ENCODE peak calls at places on chromosome 15, in ten cellular contexts. S is body of pancreas; L is fibroblast of lung; W is thyroid gland; I is cardiac muscle cell; E is pancreas; U is CD4-positive, CD25-positive, alpha-beta regulatory T cell; Q is CD8-positive, alpha-beta T cell; K is tibial nerve; H is upper lobe of right lung. X is an unnamed sample. For H3K4me1 and H3K36me3, the result is how much of the 10 kb centered on the place peaks cover.

GRCh38 chr15:40006646-40007045 is 32.3 kb downstream of the SRP14 start:
- DNase-seq in I (no peak), Q (no peak), H (no peak), L (peak), E (no peak), K (no peak), S (no peak), W (no peak), U (no peak), X (no peak)

GRCh38 chr15:58528197-58528870 is 96.5 kb downstream of the LIPC start:
- DNase-seq in W (peak), L (peak), H (no peak), E (no peak), S (peak), K (no peak), Q (no peak), U (no peak), I (peak), X (peak)

GRCh38 chr15:33007295-33007855 is 187.1 kb downstream of the FMN1 start:
- DNase-seq in E (no peak), H (no peak), I (peak), L (peak), K (no peak), W (no peak), U (no peak), Q (no peak), S (no peak), X (no peak)

GRCh38 chr15:64813075-64813474 is 12.4 kb downstream of the PIF1 start:
- DNase-seq in W (no peak), K (no peak), Q (no peak), L (peak), S (peak), I (peak), E (no peak), U (no peak), H (no peak), X (no peak)

GRCh38 chr15:36608166-36608565 is 28.7 kb downstream of the CDIN1 start:
- DNase-seq in W (no peak), U (no peak), I (no peak), E (no peak), Q (no peak), K (no peak), L (no peak), S (no peak), H (no peak), X (no peak)

GRCh38 chr15:59594493-59594942 is 17.1 kb upstream of the GCNT3 start:
- DNase-seq in Q (no peak), E (no peak), K (no peak), L (peak), S (peak), H (no peak), U (no peak), I (peak), W (peak), X (no peak)

GRCh38 chr15:29687939-29688884 is 134.1 kb downstream of the TJP1 start:
- DNase-seq in U (no peak), S (peak), Q (no peak), L (no peak), I (no peak), E (peak), H (no peak), K (no peak), W (peak), X (no peak)

GRCh38 chr15:60328852-60329443 is 68.8 kb downstream of the ANXA2 start:
- DNase-seq in L (peak), W (no peak), U (no peak), Q (no peak), H (no peak), K (no peak), S (no peak), E (no peak), I (peak), X (no peak)

GRCh38 chr15:58498821-58499580 is 67.2 kb downstream of the LIPC start:
- DNase-seq in Q (no peak), S (no peak), K (no peak), U (no peak), H (no peak), E (no peak), L (peak), I (no peak), W (peak), X (no peak)

GRCh38 chr15:60370804-60371700 is 26.7 kb downstream of the ANXA2 start:
- DNase-seq in L (peak), K (peak), W (peak), H (no peak), E (no peak), I (no peak), U (no peak), Q (no peak), S (peak), X (peak)

GRCh38 chr15:36907295-36907694 is 193.1 kb downstream of the MEIS2 start:
- DNase-seq in I (no peak), L (no peak), K (no peak), E (no peak), W (no peak), S (no peak), Q (no peak), H (no peak), U (no peak), X (no peak)

GRCh38 chr15:71458089-71458660 is 342.9 kb downstream of the THSD4 start:
- DNase-seq in H (no peak), E (no peak), Q (no peak), W (no peak), S (no peak), I (no peak), K (no peak), U (no peak), L (no peak), X (no peak)

GRCh38 chr15:38424101-38424552 is 29.8 kb upstream of the FAM98B start:
- DNase-seq in W (no peak), S (no peak), Q (no peak), L (no peak), H (no peak), E (no peak), U (no peak), I (no peak), K (no peak), X (no peak)

GRCh38 chr15:48627260-48627969 is 18.1 kb downstream of the FBN1 start:
- DNase-seq in W (no peak), E (no peak), K (no peak), H (no peak), I (no peak), U (no peak), S (no peak), Q (no peak), L (peak), X (no peak)

GRCh38 chr15:70195171-70195807 is 97.6 kb upstream of the TLE3 start:
- DNase-seq in S (peak), U (no peak), H (no peak), W (no peak), L (no peak), I (no peak), Q (no peak), K (no peak), E (no peak), X (no peak)

GRCh38 chr15:70376929-70377691 is 279.4 kb upstream of the TLE3 start:
- DNase-seq in S (peak), H (peak), E (no peak), Q (no peak), K (no peak), I (peak), U (no peak), L (peak), W (peak), X (peak)

GRCh38 chr15:48800811-48801460 is 9.9 kb downstream of the CEP152 start:
- DNase-seq in Q (no peak), L (peak), E (no peak), W (no peak), H (no peak), S (no peak), U (no peak), I (no peak), K (no peak), X (no peak)

GRCh38 chr15:58355352-58355964 is 76.3 kb upstream of the LIPC start:
- DNase-seq in K (no peak), I (no peak), H (no peak), Q (no peak), S (no peak), W (no peak), U (no peak), E (no peak), L (no peak), X (no peak)

GRCh38 chr15:62495670-62496328 is 330.7 kb upstream of the C2CD4B start:
- DNase-seq in K (no peak), Q (no peak), I (no peak), S (peak), E (no peak), L (peak), H (no peak), U (no peak), W (peak), X (peak)

DNA sequence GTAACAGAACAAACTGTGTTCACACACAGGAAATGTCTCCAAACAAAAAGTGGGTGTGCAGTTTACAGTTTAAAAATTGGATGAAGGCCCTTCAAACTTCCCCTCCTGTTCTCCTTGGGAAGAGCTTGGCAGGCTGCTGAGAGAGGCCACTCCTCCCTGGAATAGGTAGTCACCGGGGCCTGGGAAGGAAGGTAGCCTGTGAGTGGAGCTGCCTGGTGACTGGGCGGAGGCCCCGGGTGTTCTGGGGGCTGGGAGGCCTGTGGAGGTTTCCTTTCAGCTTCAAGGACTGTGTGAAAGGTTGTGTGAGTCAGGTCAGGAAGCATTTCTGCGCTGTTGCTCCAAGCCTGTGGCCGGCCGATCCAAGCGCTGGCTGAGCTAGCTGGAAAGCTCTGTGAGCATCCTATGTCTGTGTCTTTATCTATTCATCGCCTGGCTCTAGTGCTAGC is 14.1 kb downstream of the SLCO3A1 start:
- DNase-seq in S (peak), W (peak), L (peak), U (no peak), Q (no peak), H (peak), E (no peak), K (no peak), I (no peak), X (peak)
- H3K4me1 ChIP-seq in S (under half), W (half or more), L (under half), U (under half), Q (under half), H (half or more), E (under half), K (under half), I (half or more), X (under half)

GRCh38 chr15:77045985-77046384 is 24.9 kb downstream of the TSPAN3 start:
- DNase-seq in Q (no peak), K (no peak), I (no peak), E (no peak), H (no peak), L (no peak), U (no peak), W (no peak), S (no peak), X (no peak)
- H3K36me3 ChIP-seq in Q (under half), K (half or more), I (under half), E (under half), H (half or more), L (under half), U (under half), W (under half), S (under half), X (under half)

GRCh38 chr15:73994419-73994883 is at the start of gene PML:
- DNase-seq in E (peak), Q (peak), U (peak), L (peak), K (peak), H (peak), S (peak), I (peak), W (peak), X (peak)

GRCh38 chr15:73996939-73997338 is 2.4 kb downstream of the PML start:
- DNase-seq in I (no peak), H (no peak), U (peak), E (no peak), K (no peak), Q (no peak), S (no peak), W (no peak), L (peak), X (no peak)

GRCh38 chr15:73997986-73998385 is 3.5 kb downstream of the PML start:
- DNase-seq in K (no peak), H (no peak), I (no peak), U (no peak), S (no peak), L (no peak), W (no peak), Q (no peak), E (no peak), X (no peak)

GRCh38 chr15:73994912-73995622 is 551 bp downstream of the PML start:
- DNase-seq in E (no peak), S (no peak), U (no peak), I (no peak), H (peak), L (no peak), K (no peak), Q (no peak), W (peak), X (no peak)

GRCh38 chr15:73996267-73996666 is 1.8 kb downstream of the PML start:
- DNase-seq in W (no peak), S (no peak), E (no peak), K (no peak), L (no peak), H (no peak), Q (no peak), U (no peak), I (no peak), X (no peak)
- H3K4me1 ChIP-seq in W (under half), S (under half), E (under half), K (under half), L (under half), H (half or more), Q (half or more), U (half or more), I (under half), X (half or more)

GRCh38 chr15:66326051-66326450 is 30.4 kb downstream of the TIPIN start:
- DNase-seq in K (no peak), E (no peak), H (no peak), Q (no peak), W (no peak), S (no peak), U (no peak), I (no peak), L (no peak), X (no peak)

GRCh38 chr15:66323312-66323928 is 30.1 kb downstream of the DIS3L start:
- DNase-seq in S (no peak), I (peak), L (no peak), Q (no peak), W (no peak), E (no peak), H (no peak), K (no peak), U (no peak), X (no peak)

GRCh38 chr15:66328721-66329220 is 27.7 kb downstream of the TIPIN start:
- DNase-seq in I (no peak), S (no peak), L (no peak), U (no peak), Q (no peak), K (no peak), E (no peak), H (no peak), W (no peak), X (no peak)

GRCh38 chr15:66327736-66328135 is 28.7 kb downstream of the TIPIN start:
- DNase-seq in I (no peak), U (no peak), Q (no peak), S (no peak), K (no peak), L (no peak), E (no peak), H (no peak), W (no peak), X (no peak)
- H3K36me3 ChIP-seq in I (under half), U (half or more), Q (half or more), S (under half), K (half or more), L (under half), E (under half), H (half or more), W (half or more), X (half or more)

GRCh38 chr15:98799991-98800390 is 151.7 kb downstream of the IGF1R start:
- DNase-seq in E (no peak), Q (no peak), L (no peak), H (no peak), U (no peak), I (no peak), K (no peak), W (no peak), S (no peak), X (no peak)

GRCh38 chr15:98799461-98799971 is 151.2 kb downstream of the IGF1R start:
- DNase-seq in K (no peak), W (no peak), H (no peak), Q (no peak), S (peak), E (no peak), U (no peak), I (peak), L (no peak), X (no peak)

GRCh38 chr15:98802187-98802586 is 153.8 kb downstream of the IGF1R start:
- DNase-seq in W (no peak), Q (no peak), U (no peak), I (no peak), L (no peak), H (no peak), K (no peak), E (no peak), S (no peak), X (no peak)

GRCh38 chr15:98800437-98801233 is 152.3 kb downstream of the IGF1R start:
- DNase-seq in U (no peak), I (peak), K (no peak), Q (no peak), E (no peak), W (peak), H (no peak), L (peak), S (peak), X (no peak)

GRCh38 chr15:98801234-98801561 is 152.9 kb downstream of the IGF1R start:
- DNase-seq in K (no peak), I (no peak), S (no peak), U (no peak), Q (no peak), L (no peak), E (no peak), H (no peak), W (no peak), X (no peak)
- H3K4me1 ChIP-seq in K (under half), I (under half), S (half or more), U (under half), Q (under half), L (under half), E (under half), H (under half), W (half or more), X (half or more)

DNA sequence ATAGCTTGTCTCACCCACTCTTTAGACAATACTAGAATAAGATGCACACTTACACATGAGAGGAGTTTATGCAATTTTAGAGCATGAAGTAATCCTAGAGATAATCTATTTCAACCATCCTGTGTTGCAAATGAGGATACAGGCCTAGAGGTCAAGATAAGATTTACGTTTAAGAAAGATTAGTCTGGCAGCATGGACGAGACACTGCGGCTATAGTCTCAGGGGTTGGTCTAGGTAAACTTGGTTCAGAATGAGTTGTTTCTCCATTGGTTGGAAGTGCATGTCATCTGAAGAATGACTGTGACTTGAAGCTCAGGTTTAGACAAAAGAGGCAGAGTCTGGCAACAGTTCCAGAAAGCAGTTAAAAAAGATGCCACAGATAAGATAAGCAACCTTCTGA is 630.8 kb downstream of the SQOR start:
- DNase-seq in K (no peak), E (no peak), U (no peak), W (no peak), I (no peak), H (no peak), L (no peak), Q (no peak), S (no peak), X (no peak)
- H3K36me3 ChIP-seq in K (under half), E (under half), U (under half), W (under half), I (under half), H (under half), L (under half), Q (under half), S (under half), X (under half)

GRCh38 chr15:63504247-63504978 is at the start of gene USP3:
- DNase-seq in H (peak), E (peak), I (peak), S (peak), U (peak), K (peak), W (peak), L (peak), Q (peak), X (peak)
- H3K4me1 ChIP-seq in H (half or more), E (under half), I (under half), S (half or more), U (half or more), K (half or more), W (half or more), L (under half), Q (half or more), X (under half)

GRCh38 chr15:77825546-77825945 is 192.8 kb upstream of the LINGO1 start:
- DNase-seq in K (no peak), L (no peak), U (no peak), H (peak), E (no peak), W (no peak), Q (no peak), S (no peak), I (no peak), X (no peak)

GRCh38 chr15:77825143-77825542 is 192.4 kb upstream of the LINGO1 start:
- DNase-seq in L (no peak), K (no peak), S (no peak), I (no peak), U (no peak), H (peak), E (no peak), W (no peak), Q (no peak), X (no peak)

GRCh38 chr15:77830041-77830440 is 197.3 kb upstream of the LINGO1 start:
- DNase-seq in I (no peak), L (peak), E (no peak), S (no peak), Q (no peak), W (no peak), K (no peak), H (no peak), U (no peak), X (no peak)

GRCh38 chr15:77826006-77826695 is 193.4 kb upstream of the LINGO1 start:
- DNase-seq in K (no peak), U (no peak), H (peak), S (no peak), W (no peak), E (no peak), I (no peak), Q (no peak), L (no peak), X (no peak)

GRCh38 chr15:77827860-77828259 is 195.1 kb upstream of the LINGO1 start:
- DNase-seq in H (peak), S (no peak), Q (no peak), E (no peak), K (no peak), W (no peak), L (no peak), I (no peak), U (no peak), X (no peak)
- H3K36me3 ChIP-seq in H (under half), S (under half), Q (under half), E (under half), K (under half), W (under half), L (under half), I (under half), U (under half), X (under half)

GRCh38 chr15:68199340-68199739 is 5.8 kb downstream of the CALML4 start:
- DNase-seq in W (no peak), U (no peak), Q (no peak), L (no peak), K (no peak), I (no peak), H (no peak), S (no peak), E (no peak), X (no peak)
- H3K4me1 ChIP-seq in W (under half), U (under half), Q (under half), L (under half), K (under half), I (under half), H (under half), S (under half), E (under half), X (under half)

DNA sequence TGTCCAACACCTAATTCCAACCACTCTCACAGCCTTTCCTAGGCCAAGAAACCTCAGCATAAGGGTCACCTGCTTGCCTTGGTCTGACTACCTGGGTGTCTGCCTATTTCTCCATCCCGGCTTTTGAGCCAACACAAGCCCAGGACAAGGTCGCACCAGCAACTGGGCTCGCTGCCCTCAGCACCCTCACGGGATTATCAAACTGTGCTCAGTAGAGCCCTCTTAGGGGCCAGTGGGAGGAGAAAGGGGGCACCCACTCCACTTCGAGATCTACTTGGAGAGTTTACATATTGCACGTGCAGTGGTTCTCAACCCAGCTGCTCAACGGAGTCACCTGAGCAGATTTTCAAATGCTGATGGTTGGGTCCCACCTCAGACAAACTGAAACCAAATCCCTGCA is 31.1 kb downstream of the TSPAN3 start:
- DNase-seq in K (no peak), U (no peak), W (no peak), E (no peak), I (no peak), Q (no peak), S (no peak), H (peak), L (no peak), X (no peak)
- H3K36me3 ChIP-seq in K (under half), U (under half), W (under half), E (under half), I (under half), Q (under half), S (under half), H (under half), L (under half), X (under half)

X was measured in tibial artery.